ENCODE peak calls at places on chromosomes 12 and 14, in eight cellular contexts. X is brain microvascular endothelial cell, W is testis, O is spleen, K is mucosa of descending colon, H is fibroblast of the aortic adventitia, L is colonic mucosa, C is choroid plexus epithelial cell. R is an unnamed sample.

GRCh38 chr14:51035611-51036192 is 59.2 kb downstream of the TRIM9 start:
- DNase-seq in X (no peak), W (no peak), O (no peak), K (no peak), H (no peak), L (no peak), C (no peak), R (no peak)

GRCh38 chr12:99435095-99435791 is 212.3 kb upstream of the GARIN6 start:
- DNase-seq in X (no peak), W (no peak), O (no peak), K (no peak), H (no peak), L (no peak), C (no peak), R (no peak)

GRCh38 chr12:105504286-105504685 is 173.8 kb downstream of the C12orf75 start:
- DNase-seq in X (no peak), W (no peak), O (no peak), K (no peak), H (no peak), L (no peak), C (no peak), R (no peak)

GRCh38 chr12:76544601-76545261 is 14.8 kb downstream of the OSBPL8 start:
- DNase-seq in X (no peak), W (no peak), O (no peak), K (no peak), H (no peak), L (no peak), C (no peak), R (no peak)

GRCh38 chr12:77325505-77325904 is 260.1 kb upstream of the E2F7 start:
- DNase-seq in X (no peak), W (peak), O (peak), K (no peak), H (no peak), L (no peak), C (no peak), R (no peak)

GRCh38 chr12:64404470-64405446 is 566 bp downstream of the XPOT start:
- DNase-seq in X (peak), W (peak), O (no peak), K (no peak), H (peak), L (peak), C (peak), R (peak)

GRCh38 chr12:62466018-62466595 is 519 bp upstream of the MON2 start:
- DNase-seq in X (peak), W (peak), O (no peak), K (peak), H (peak), L (peak), C (peak), R (no peak)

GRCh38 chr12:91854725-91855124 is 290.9 kb downstream of the BTG1 start:
- DNase-seq in X (peak), W (peak), O (no peak), K (no peak), H (peak), L (no peak), C (peak), R (no peak)

GRCh38 chr14:63725786-63726185 is 2.1 kb downstream of the SGPP1 start:
- DNase-seq in X (no peak), W (no peak), O (no peak), K (no peak), H (peak), L (no peak), C (no peak), R (no peak)

GRCh38 chr12:31797230-31797872 is 68.5 kb upstream of the AMN1 start:
- DNase-seq in X (no peak), W (no peak), O (no peak), K (no peak), H (no peak), L (no peak), C (no peak), R (no peak)

GRCh38 chr14:45144658-45145057 is 8.9 kb downstream of the FANCM start:
- DNase-seq in X (no peak), W (no peak), O (no peak), K (no peak), H (no peak), L (no peak), C (no peak), R (no peak)

GRCh38 chr14:61950340-61950739 is 188.1 kb downstream of the SNAPC1 start:
- DNase-seq in X (peak), W (no peak), O (no peak), K (no peak), H (no peak), L (no peak), C (no peak), R (no peak)

GRCh38 chr12:64801381-64801780 is 23.1 kb upstream of the TBC1D30 start:
- DNase-seq in X (no peak), W (no peak), O (no peak), K (no peak), H (no peak), L (no peak), C (no peak), R (no peak)

GRCh38 chr14:76133103-76133502 is 18.6 kb upstream of the GPATCH2L start:
- DNase-seq in X (peak), W (no peak), O (no peak), K (no peak), H (peak), L (no peak), C (peak), R (no peak)

GRCh38 chr12:109744991-109745942 is 31.6 kb downstream of the FAM222A start:
- DNase-seq in X (no peak), W (no peak), O (peak), K (peak), H (no peak), L (no peak), C (peak), R (no peak)

GRCh38 chr14:71444030-71444822 is 488.0 kb upstream of the RGS6 start:
- DNase-seq in X (no peak), W (no peak), O (no peak), K (no peak), H (no peak), L (no peak), C (no peak), R (no peak)

GRCh38 chr12:67498981-67499380 is 149.6 kb upstream of the DYRK2 start:
- DNase-seq in X (no peak), W (no peak), O (no peak), K (no peak), H (no peak), L (no peak), C (no peak), R (no peak)

GRCh38 chr14:100147181-100147631 is 12.2 kb downstream of the DEGS2 start:
- DNase-seq in X (no peak), W (no peak), O (peak), K (no peak), H (no peak), L (no peak), C (no peak), R (no peak)

GRCh38 chr12:32895688-32896437 is 714 bp downstream of the PKP2 start:
- DNase-seq in X (no peak), W (peak), O (no peak), K (peak), H (no peak), L (peak), C (no peak), R (no peak)

GRCh38 chr12:6180300-6181051 is 19.7 kb upstream of the CD9 start:
- DNase-seq in X (peak), W (no peak), O (peak), K (peak), H (peak), L (peak), C (peak), R (no peak)

GRCh38 chr12:44225128-44225527 is 389.2 kb downstream of the TMEM117 start:
- DNase-seq in X (no peak), W (no peak), O (no peak), K (no peak), H (peak), L (no peak), C (no peak), R (no peak)

GRCh38 chr14:104928391-104929133 is 3.9 kb downstream of the PLD4 start:
- DNase-seq in X (no peak), W (no peak), O (no peak), K (no peak), H (no peak), L (no peak), C (no peak), R (no peak)

GRCh38 chr14:56207626-56208297 is 89.6 kb downstream of the PELI2 start:
- DNase-seq in X (no peak), W (no peak), O (no peak), K (peak), H (no peak), L (no peak), C (no peak), R (no peak)

GRCh38 chr12:102528111-102528510 is 47.7 kb upstream of the IGF1 start:
- DNase-seq in X (no peak), W (no peak), O (no peak), K (no peak), H (peak), L (no peak), C (no peak), R (peak)

GRCh38 chr12:95446511-95446910 is 27.4 kb upstream of the METAP2 start:
- DNase-seq in X (peak), W (peak), O (no peak), K (peak), H (peak), L (peak), C (peak), R (no peak)

GRCh38 chr12:30457621-30458289 is 237.9 kb downstream of the IPO8 start:
- DNase-seq in X (peak), W (no peak), O (no peak), K (no peak), H (peak), L (no peak), C (peak), R (peak)

DNA sequence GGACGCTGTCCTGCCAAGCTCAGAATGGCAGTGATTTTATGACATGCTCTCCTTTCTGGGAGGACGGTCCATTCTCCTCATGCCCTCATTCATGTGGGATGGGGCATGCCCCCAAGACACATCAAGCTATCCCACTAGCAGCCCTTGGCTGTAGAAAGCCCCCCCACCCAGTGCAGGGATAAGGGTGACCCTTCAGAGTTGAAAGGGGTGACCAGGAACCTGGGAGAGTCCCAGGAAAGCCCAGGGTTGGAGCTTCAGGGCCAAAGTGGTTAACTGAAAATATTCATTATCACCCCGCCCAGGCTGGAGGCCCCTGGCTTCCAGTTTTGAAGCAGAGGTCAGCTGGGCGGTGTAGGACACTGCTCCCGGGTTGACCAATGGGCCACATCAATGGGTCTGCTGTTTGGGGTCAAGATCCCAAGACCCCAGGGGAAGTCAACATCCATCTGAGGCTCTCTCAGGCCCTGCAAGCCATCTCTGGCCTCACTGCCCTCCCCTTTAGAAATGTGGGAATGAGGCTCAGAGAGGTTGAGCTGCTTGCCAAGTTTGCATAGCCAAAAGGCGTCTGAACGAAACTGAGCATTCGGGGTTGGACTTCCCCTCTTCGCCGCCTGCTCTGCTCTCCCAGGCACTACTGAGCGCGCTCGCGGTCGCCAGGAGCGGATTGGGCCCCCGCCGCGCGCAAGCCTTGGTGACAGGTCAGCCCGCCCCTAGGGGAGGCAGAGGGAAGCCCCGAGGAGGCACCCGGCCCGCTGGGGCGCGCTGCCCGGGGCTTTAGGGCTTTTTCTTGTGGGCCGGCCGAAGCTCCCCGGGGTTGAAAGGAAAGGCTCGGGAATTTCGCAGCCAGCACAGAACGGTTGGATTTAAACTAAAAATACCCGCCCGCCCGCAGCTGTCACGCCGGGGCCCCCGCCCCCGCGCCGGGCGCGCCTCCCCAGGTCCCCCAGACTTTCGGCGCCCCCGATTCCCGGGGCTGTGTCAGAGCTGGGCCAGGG is 630 bp downstream of the SYNE3 start:
- DNase-seq in X (no peak), W (peak), O (peak), K (peak), H (peak), L (peak), C (peak), R (no peak)
- TF ChIP-seq CTCF in X (peak), W (peak), O (peak), K (no peak), H (peak), L (peak), C (peak), R (peak)

GRCh38 chr14:90577661-90578282 is 180.9 kb downstream of the CALM1 start:
- DNase-seq in X (no peak), W (no peak), O (peak), K (no peak), H (no peak), L (no peak), C (no peak), R (no peak)
- H3K4me3 ChIP-seq in X (no peak), W (no peak), O (no peak), K (no peak), H (no peak), L (no peak), C (no peak), R (no peak)

DNA sequence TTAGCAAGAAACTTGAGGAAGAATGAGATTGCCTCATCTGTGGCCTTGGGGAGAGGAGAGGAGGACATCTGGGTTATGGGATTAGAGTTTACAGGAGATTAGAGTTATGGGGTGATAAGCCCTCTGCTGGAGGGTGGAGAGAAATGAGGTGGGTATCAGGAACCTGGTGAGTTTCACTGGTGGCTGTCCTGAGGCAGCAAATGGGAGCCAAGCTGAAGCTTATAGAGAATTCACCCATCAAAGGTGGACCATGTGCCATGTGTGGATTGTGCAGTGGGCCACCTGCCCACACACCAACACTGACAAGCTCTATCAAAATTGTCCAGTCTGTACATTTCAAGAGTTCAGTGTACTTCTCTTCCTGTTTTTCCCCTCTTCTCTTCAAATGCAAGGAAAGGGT is 135.3 kb downstream of the AEBP2 start:
- DNase-seq in X (no peak), W (no peak), O (no peak), K (no peak), H (no peak), L (no peak), C (peak), R (no peak)
- TF ChIP-seq CTCF in X (peak), W (no peak), O (no peak), K (no peak), H (peak), L (no peak), C (peak), R (no peak)

GRCh38 chr12:7970475-7971252 is 34.7 kb upstream of the SLC2A3 start:
- DNase-seq in X (peak), W (peak), O (peak), K (peak), H (peak), L (peak), C (peak), R (peak)
- H3K4me3 ChIP-seq in X (peak), W (peak), O (peak), K (no peak), H (peak), L (peak), C (peak), R (peak)